ENCODE peak calls at places on chromosomes 13 and 19, in eight cellular contexts. One of them, this sample, is unnamed.

GRCh38 chr13:94660695-94661324 is 51.5 kb downstream of the SOX21 start:
- DNase-seq in gastrocnemius medialis: no peak
- DNase-seq in heart left ventricle: no peak
- DNase-seq in heart right ventricle: no peak
- DNase-seq in fibroblast of lung: peak; percentile 11
- DNase-seq in body of pancreas: no peak
- DNase-seq in cardiac muscle cell: no peak
- DNase-seq in esophagus muscularis mucosa: no peak
- DNase-seq in this sample: no peak

GRCh38 chr19:7677664-7678311 is 898 bp downstream of the MCEMP1 start:
- DNase-seq in gastrocnemius medialis: no peak
- DNase-seq in heart left ventricle: no peak
- DNase-seq in heart right ventricle: no peak
- DNase-seq in fibroblast of lung: no peak
- DNase-seq in body of pancreas: no peak
- DNase-seq in cardiac muscle cell: no peak
- DNase-seq in esophagus muscularis mucosa: no peak
- DNase-seq in this sample: no peak

GRCh38 chr19:9155591-9155990 is 15.4 kb downstream of the ZNF317 start:
- DNase-seq in gastrocnemius medialis: no peak
- DNase-seq in heart left ventricle: no peak
- DNase-seq in heart right ventricle: no peak
- DNase-seq in fibroblast of lung: no peak
- DNase-seq in body of pancreas: no peak
- DNase-seq in cardiac muscle cell: no peak
- DNase-seq in esophagus muscularis mucosa: no peak
- DNase-seq in this sample: no peak

GRCh38 chr19:46471116-46471733 is at the start of gene PNMA8A:
- DNase-seq in gastrocnemius medialis: no peak
- DNase-seq in heart left ventricle: peak; percentile 80
- DNase-seq in heart right ventricle: peak; percentile 65
- DNase-seq in fibroblast of lung: peak; percentile 85
- DNase-seq in body of pancreas: peak; percentile 73
- DNase-seq in cardiac muscle cell: peak; percentile 95
- DNase-seq in esophagus muscularis mucosa: no peak
- DNase-seq in this sample: peak; percentile 68

GRCh38 chr13:101639711-101640110 is 187.2 kb downstream of the ITGBL1 start:
- DNase-seq in gastrocnemius medialis: no peak
- DNase-seq in heart left ventricle: no peak
- DNase-seq in heart right ventricle: no peak
- DNase-seq in fibroblast of lung: no peak
- DNase-seq in body of pancreas: no peak
- DNase-seq in cardiac muscle cell: no peak
- DNase-seq in esophagus muscularis mucosa: no peak
- DNase-seq in this sample: no peak

GRCh38 chr13:47066261-47066660 is 169.4 kb upstream of the HTR2A start:
- DNase-seq in gastrocnemius medialis: no peak
- DNase-seq in heart left ventricle: no peak
- DNase-seq in heart right ventricle: no peak
- DNase-seq in fibroblast of lung: peak; percentile 64
- DNase-seq in body of pancreas: no peak
- DNase-seq in cardiac muscle cell: no peak
- DNase-seq in esophagus muscularis mucosa: no peak
- DNase-seq in this sample: no peak

GRCh38 chr13:56166864-56167263 is 973.9 kb upstream of the PRR20A start:
- DNase-seq in gastrocnemius medialis: no peak
- DNase-seq in heart left ventricle: no peak
- DNase-seq in heart right ventricle: no peak
- DNase-seq in fibroblast of lung: no peak
- DNase-seq in body of pancreas: no peak
- DNase-seq in cardiac muscle cell: no peak
- DNase-seq in esophagus muscularis mucosa: no peak
- DNase-seq in this sample: no peak

GRCh38 chr19:10292206-10292788 is 2.5 kb downstream of the ICAM5 start:
- DNase-seq in gastrocnemius medialis: peak; percentile 47
- DNase-seq in heart left ventricle: peak; percentile 70
- DNase-seq in heart right ventricle: peak; percentile 66
- DNase-seq in fibroblast of lung: no peak
- DNase-seq in body of pancreas: peak; percentile 80
- DNase-seq in cardiac muscle cell: peak; percentile 95
- DNase-seq in esophagus muscularis mucosa: no peak
- DNase-seq in this sample: peak; percentile 54

GRCh38 chr19:11295665-11296245 is at the start of gene TSPAN16:
- DNase-seq in gastrocnemius medialis: no peak
- DNase-seq in heart left ventricle: no peak
- DNase-seq in heart right ventricle: no peak
- DNase-seq in fibroblast of lung: no peak
- DNase-seq in body of pancreas: no peak
- DNase-seq in cardiac muscle cell: no peak
- DNase-seq in esophagus muscularis mucosa: no peak
- DNase-seq in this sample: no peak

GRCh38 chr13:94435604-94436226 is 43.8 kb downstream of the DCT start:
- DNase-seq in gastrocnemius medialis: no peak
- DNase-seq in heart left ventricle: no peak
- DNase-seq in heart right ventricle: no peak
- DNase-seq in fibroblast of lung: peak; percentile 46
- DNase-seq in body of pancreas: no peak
- DNase-seq in cardiac muscle cell: peak; percentile 57
- DNase-seq in esophagus muscularis mucosa: peak; percentile 14
- DNase-seq in this sample: no peak

GRCh38 chr13:88303605-88304004 is 632.4 kb downstream of the SLITRK5 start:
- DNase-seq in gastrocnemius medialis: no peak
- DNase-seq in heart left ventricle: no peak
- DNase-seq in heart right ventricle: no peak
- DNase-seq in fibroblast of lung: no peak
- DNase-seq in body of pancreas: no peak
- DNase-seq in cardiac muscle cell: no peak
- DNase-seq in esophagus muscularis mucosa: no peak
- DNase-seq in this sample: no peak

GRCh38 chr19:42531313-42531712 is 3.0 kb upstream of the CEACAM1 start:
- DNase-seq in gastrocnemius medialis: no peak
- DNase-seq in heart left ventricle: no peak
- DNase-seq in heart right ventricle: no peak
- DNase-seq in fibroblast of lung: no peak
- DNase-seq in body of pancreas: no peak
- DNase-seq in cardiac muscle cell: no peak
- DNase-seq in esophagus muscularis mucosa: no peak
- DNase-seq in this sample: no peak

GRCh38 chr13:24747248-24748151 is 16.5 kb upstream of the RNF17 start:
- DNase-seq in gastrocnemius medialis: no peak
- DNase-seq in heart left ventricle: no peak
- DNase-seq in heart right ventricle: no peak
- DNase-seq in fibroblast of lung: peak; percentile 15
- DNase-seq in body of pancreas: no peak
- DNase-seq in cardiac muscle cell: peak; percentile 47
- DNase-seq in esophagus muscularis mucosa: no peak
- DNase-seq in this sample: no peak

GRCh38 chr19:8083141-8083540 is 30.6 kb downstream of the CCL25 start:
- DNase-seq in gastrocnemius medialis: no peak
- DNase-seq in heart left ventricle: no peak
- DNase-seq in heart right ventricle: no peak
- DNase-seq in fibroblast of lung: no peak
- DNase-seq in body of pancreas: no peak
- DNase-seq in cardiac muscle cell: no peak
- DNase-seq in esophagus muscularis mucosa: no peak
- DNase-seq in this sample: no peak

GRCh38 chr13:112715715-112716460 is 26.1 kb downstream of the ATP11A start:
- DNase-seq in gastrocnemius medialis: no peak
- DNase-seq in heart left ventricle: no peak
- DNase-seq in heart right ventricle: no peak
- DNase-seq in fibroblast of lung: no peak
- DNase-seq in body of pancreas: no peak
- DNase-seq in cardiac muscle cell: no peak
- DNase-seq in esophagus muscularis mucosa: no peak
- DNase-seq in this sample: no peak

GRCh38 chr13:101673360-101674105 is 221.1 kb downstream of the ITGBL1 start:
- DNase-seq in gastrocnemius medialis: no peak
- DNase-seq in heart left ventricle: no peak
- DNase-seq in heart right ventricle: no peak
- DNase-seq in fibroblast of lung: no peak
- DNase-seq in body of pancreas: no peak
- DNase-seq in cardiac muscle cell: no peak
- DNase-seq in esophagus muscularis mucosa: no peak
- DNase-seq in this sample: no peak

GRCh38 chr19:33518541-33518940 is 3.0 kb downstream of the PEPD start:
- DNase-seq in gastrocnemius medialis: no peak
- DNase-seq in heart left ventricle: no peak
- DNase-seq in heart right ventricle: no peak
- DNase-seq in fibroblast of lung: no peak
- DNase-seq in body of pancreas: no peak
- DNase-seq in cardiac muscle cell: no peak
- DNase-seq in esophagus muscularis mucosa: no peak
- DNase-seq in this sample: no peak

GRCh38 chr19:45420356-45420755 is 3.4 kb downstream of the ERCC1 start:
- DNase-seq in gastrocnemius medialis: no peak
- DNase-seq in heart left ventricle: no peak
- DNase-seq in heart right ventricle: no peak
- DNase-seq in fibroblast of lung: no peak
- DNase-seq in body of pancreas: no peak
- DNase-seq in cardiac muscle cell: no peak
- DNase-seq in esophagus muscularis mucosa: no peak
- DNase-seq in this sample: no peak

GRCh38 chr13:84844473-84844872 is 954.7 kb downstream of the SLITRK6 start:
- DNase-seq in gastrocnemius medialis: no peak
- DNase-seq in heart left ventricle: no peak
- DNase-seq in heart right ventricle: no peak
- DNase-seq in fibroblast of lung: peak; percentile 3
- DNase-seq in body of pancreas: no peak
- DNase-seq in cardiac muscle cell: peak; percentile 20
- DNase-seq in esophagus muscularis mucosa: no peak
- DNase-seq in this sample: no peak
- TF ChIP-seq CTCF in gastrocnemius medialis: no peak
- TF ChIP-seq CTCF in heart left ventricle: no peak
- TF ChIP-seq CTCF in heart right ventricle: no peak
- TF ChIP-seq CTCF in fibroblast of lung: no peak
- TF ChIP-seq CTCF in body of pancreas: no peak
- TF ChIP-seq CTCF in cardiac muscle cell: no peak
- TF ChIP-seq CTCF in esophagus muscularis mucosa: no peak
- TF ChIP-seq CTCF in this sample: no peak

GRCh38 chr19:48396010-48396870 is 2.8 kb downstream of the GRIN2D start:
- DNase-seq in gastrocnemius medialis: no peak
- DNase-seq in heart left ventricle: no peak
- DNase-seq in heart right ventricle: no peak
- DNase-seq in fibroblast of lung: no peak
- DNase-seq in body of pancreas: no peak
- DNase-seq in cardiac muscle cell: no peak
- DNase-seq in esophagus muscularis mucosa: no peak
- DNase-seq in this sample: no peak

GRCh38 chr19:48397636-48398328 is 4.3 kb downstream of the GRIN2D start:
- DNase-seq in gastrocnemius medialis: no peak
- DNase-seq in heart left ventricle: no peak
- DNase-seq in heart right ventricle: no peak
- DNase-seq in fibroblast of lung: no peak
- DNase-seq in body of pancreas: no peak
- DNase-seq in cardiac muscle cell: no peak
- DNase-seq in esophagus muscularis mucosa: no peak
- DNase-seq in this sample: no peak

GRCh38 chr19:48395499-48395898 is 2.0 kb downstream of the GRIN2D start:
- DNase-seq in gastrocnemius medialis: no peak
- DNase-seq in heart left ventricle: no peak
- DNase-seq in heart right ventricle: no peak
- DNase-seq in fibroblast of lung: no peak
- DNase-seq in body of pancreas: no peak
- DNase-seq in cardiac muscle cell: no peak
- DNase-seq in esophagus muscularis mucosa: no peak
- DNase-seq in this sample: no peak

GRCh38 chr19:48397263-48397635 is 3.8 kb downstream of the GRIN2D start:
- DNase-seq in gastrocnemius medialis: no peak
- DNase-seq in heart left ventricle: no peak
- DNase-seq in heart right ventricle: no peak
- DNase-seq in fibroblast of lung: no peak
- DNase-seq in body of pancreas: no peak
- DNase-seq in cardiac muscle cell: no peak
- DNase-seq in esophagus muscularis mucosa: no peak
- DNase-seq in this sample: no peak

GRCh38 chr19:48396871-48397176 is 3.4 kb downstream of the GRIN2D start:
- DNase-seq in gastrocnemius medialis: no peak
- DNase-seq in heart left ventricle: no peak
- DNase-seq in heart right ventricle: no peak
- DNase-seq in fibroblast of lung: no peak
- DNase-seq in body of pancreas: no peak
- DNase-seq in cardiac muscle cell: no peak
- DNase-seq in esophagus muscularis mucosa: no peak
- DNase-seq in this sample: no peak
- H3K4me1 ChIP-seq in gastrocnemius medialis: peaks cover 16% of the 10 kb centered on the region
- H3K4me1 ChIP-seq in heart left ventricle: peaks cover 3% of the 10 kb centered on the region
- H3K4me1 ChIP-seq in heart right ventricle: peaks cover 42% of the 10 kb centered on the region
- H3K4me1 ChIP-seq in fibroblast of lung: no peaks in the 10 kb centered on the region
- H3K4me1 ChIP-seq in body of pancreas: peaks cover 19% of the 10 kb centered on the region
- H3K4me1 ChIP-seq in cardiac muscle cell: peaks cover 14% of the 10 kb centered on the region
- H3K4me1 ChIP-seq in esophagus muscularis mucosa: peaks cover 55% of the 10 kb centered on the region
- H3K4me1 ChIP-seq in this sample: peaks cover 7% of the 10 kb centered on the region

GRCh38 chr19:41405776-41406175 is 8.2 kb downstream of the BCKDHA start:
- DNase-seq in gastrocnemius medialis: no peak
- DNase-seq in heart left ventricle: peak; percentile 48
- DNase-seq in heart right ventricle: peak; percentile 58
- DNase-seq in fibroblast of lung: no peak
- DNase-seq in body of pancreas: no peak
- DNase-seq in cardiac muscle cell: no peak
- DNase-seq in esophagus muscularis mucosa: no peak
- DNase-seq in this sample: no peak
- H3K27ac ChIP-seq in gastrocnemius medialis: peak overlapping the region; percentile 46
- H3K27ac ChIP-seq in heart left ventricle: peak overlapping the region; percentile 88
- H3K27ac ChIP-seq in heart right ventricle: peak overlapping the region; percentile 29
- H3K27ac ChIP-seq in fibroblast of lung: no peak overlapping the region
- H3K27ac ChIP-seq in body of pancreas: no peak overlapping the region
- H3K27ac ChIP-seq in cardiac muscle cell: no peak overlapping the region
- H3K27ac ChIP-seq in esophagus muscularis mucosa: no peak overlapping the region
- H3K27ac ChIP-seq in this sample: no peak overlapping the region

DNA sequence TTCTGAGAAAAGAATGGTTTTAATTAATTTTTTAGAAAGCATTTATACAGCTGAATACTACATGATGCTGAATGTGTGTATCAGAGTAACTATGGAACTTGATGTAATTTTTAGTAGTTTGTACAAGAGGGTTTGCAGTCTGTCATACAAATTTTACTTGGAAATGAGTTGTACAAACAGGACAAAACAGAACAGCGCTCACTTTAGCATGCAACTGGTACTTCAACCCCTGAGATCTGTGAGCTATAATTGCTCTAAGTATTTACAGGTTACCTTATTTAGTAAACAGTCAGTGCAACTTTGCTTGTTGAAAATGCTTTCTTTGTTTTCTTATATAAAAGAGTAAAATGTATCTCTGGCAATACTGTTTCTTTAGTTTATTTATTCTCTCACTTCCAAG is 719 bp downstream of the TNFRSF19 start:
- DNase-seq in gastrocnemius medialis: no peak
- DNase-seq in heart left ventricle: no peak
- DNase-seq in heart right ventricle: no peak
- DNase-seq in fibroblast of lung: peak; percentile 54
- DNase-seq in body of pancreas: no peak
- DNase-seq in cardiac muscle cell: no peak
- DNase-seq in esophagus muscularis mucosa: no peak
- DNase-seq in this sample: no peak
- TF ChIP-seq CTCF in gastrocnemius medialis: no peak
- TF ChIP-seq CTCF in heart left ventricle: peak; percentile 44
- TF ChIP-seq CTCF in heart right ventricle: no peak
- TF ChIP-seq CTCF in fibroblast of lung: peak; percentile 31
- TF ChIP-seq CTCF in body of pancreas: no peak
- TF ChIP-seq CTCF in cardiac muscle cell: peak; percentile 21
- TF ChIP-seq CTCF in esophagus muscularis mucosa: no peak
- TF ChIP-seq CTCF in this sample: no peak

GRCh38 chr19:18102916-18103542 is 5.5 kb downstream of the MAST3 start:
- DNase-seq in gastrocnemius medialis: no peak
- DNase-seq in heart left ventricle: no peak
- DNase-seq in heart right ventricle: no peak
- DNase-seq in fibroblast of lung: no peak
- DNase-seq in body of pancreas: no peak
- DNase-seq in cardiac muscle cell: no peak
- DNase-seq in esophagus muscularis mucosa: no peak
- DNase-seq in this sample: no peak
- H3K4me1 ChIP-seq in gastrocnemius medialis: peaks cover 6% of the 10 kb centered on the region
- H3K4me1 ChIP-seq in heart left ventricle: peaks cover 4% of the 10 kb centered on the region
- H3K4me1 ChIP-seq in heart right ventricle: peaks cover 36% of the 10 kb centered on the region
- H3K4me1 ChIP-seq in fibroblast of lung: peaks cover 6% of the 10 kb centered on the region
- H3K4me1 ChIP-seq in body of pancreas: peaks cover 30% of the 10 kb centered on the region
- H3K4me1 ChIP-seq in cardiac muscle cell: no peaks in the 10 kb centered on the region
- H3K4me1 ChIP-seq in esophagus muscularis mucosa: peaks cover 36% of the 10 kb centered on the region
- H3K4me1 ChIP-seq in this sample: no peaks in the 10 kb centered on the region

This sample was measured in uterus.